ENCODE peak calls at places on chromosomes 11 and 22, in ten cellular contexts. One of them, this sample, is unnamed.

GRCh38 chr11:126341760-126342161 is 13.7 kb upstream of the ST3GAL4 start:
- DNase-seq in MCF 10A: peak
- DNase-seq in natural killer cell: no peak
- DNase-seq in substantia nigra: no peak
- DNase-seq in OCI-LY7: no peak
- DNase-seq in skeletal muscle cell: peak
- DNase-seq in SK-MEL-5: no peak
- DNase-seq in stomach: no peak
- DNase-seq in NB4: peak
- DNase-seq in left cardiac atrium: no peak
- DNase-seq in this sample: peak

GRCh38 chr11:9210922-9211320 is 54.2 kb downstream of the DENND5A start:
- DNase-seq in MCF 10A: peak
- DNase-seq in natural killer cell: no peak
- DNase-seq in substantia nigra: no peak
- DNase-seq in OCI-LY7: no peak
- DNase-seq in skeletal muscle cell: no peak
- DNase-seq in SK-MEL-5: no peak
- DNase-seq in stomach: no peak
- DNase-seq in NB4: no peak
- DNase-seq in left cardiac atrium: no peak
- DNase-seq in this sample: no peak

GRCh38 chr22:42418811-42419243 is 13.4 kb downstream of the NFAM1 start:
- DNase-seq in MCF 10A: peak
- DNase-seq in natural killer cell: no peak
- DNase-seq in substantia nigra: no peak
- DNase-seq in OCI-LY7: no peak
- DNase-seq in skeletal muscle cell: no peak
- DNase-seq in SK-MEL-5: no peak
- DNase-seq in stomach: no peak
- DNase-seq in NB4: peak
- DNase-seq in left cardiac atrium: no peak
- DNase-seq in this sample: no peak

GRCh38 chr11:1567721-1568100 is 4.4 kb downstream of the DUSP8 start:
- DNase-seq in MCF 10A: no peak
- DNase-seq in natural killer cell: no peak
- DNase-seq in substantia nigra: no peak
- DNase-seq in OCI-LY7: no peak
- DNase-seq in skeletal muscle cell: no peak
- DNase-seq in SK-MEL-5: no peak
- DNase-seq in stomach: no peak
- DNase-seq in NB4: no peak
- DNase-seq in left cardiac atrium: no peak
- DNase-seq in this sample: no peak

GRCh38 chr22:45502215-45503070 is at the start of gene FBLN1:
- DNase-seq in MCF 10A: peak
- DNase-seq in natural killer cell: no peak
- DNase-seq in substantia nigra: no peak
- DNase-seq in OCI-LY7: no peak
- DNase-seq in skeletal muscle cell: no peak
- DNase-seq in SK-MEL-5: peak
- DNase-seq in stomach: no peak
- DNase-seq in NB4: peak
- DNase-seq in left cardiac atrium: peak
- DNase-seq in this sample: no peak

GRCh38 chr22:25853078-25853477 is 111.1 kb downstream of the MYO18B start:
- DNase-seq in MCF 10A: peak
- DNase-seq in natural killer cell: no peak
- DNase-seq in substantia nigra: no peak
- DNase-seq in OCI-LY7: no peak
- DNase-seq in skeletal muscle cell: no peak
- DNase-seq in SK-MEL-5: no peak
- DNase-seq in stomach: no peak
- DNase-seq in NB4: peak
- DNase-seq in left cardiac atrium: no peak
- DNase-seq in this sample: no peak

GRCh38 chr22:49810363-49811013 is 17.2 kb downstream of the BRD1 start:
- DNase-seq in MCF 10A: no peak
- DNase-seq in natural killer cell: no peak
- DNase-seq in substantia nigra: no peak
- DNase-seq in OCI-LY7: no peak
- DNase-seq in skeletal muscle cell: no peak
- DNase-seq in SK-MEL-5: no peak
- DNase-seq in stomach: no peak
- DNase-seq in NB4: no peak
- DNase-seq in left cardiac atrium: no peak
- DNase-seq in this sample: no peak

GRCh38 chr11:126347751-126348628 is 7.5 kb upstream of the ST3GAL4 start:
- DNase-seq in MCF 10A: no peak
- DNase-seq in natural killer cell: no peak
- DNase-seq in substantia nigra: no peak
- DNase-seq in OCI-LY7: no peak
- DNase-seq in skeletal muscle cell: no peak
- DNase-seq in SK-MEL-5: no peak
- DNase-seq in stomach: no peak
- DNase-seq in NB4: peak
- DNase-seq in left cardiac atrium: no peak
- DNase-seq in this sample: no peak

GRCh38 chr22:20495861-20496681 is 476 bp upstream of the KLHL22 start:
- DNase-seq in MCF 10A: peak
- DNase-seq in natural killer cell: peak
- DNase-seq in substantia nigra: peak
- DNase-seq in OCI-LY7: peak
- DNase-seq in skeletal muscle cell: peak
- DNase-seq in SK-MEL-5: peak
- DNase-seq in stomach: peak
- DNase-seq in NB4: peak
- DNase-seq in left cardiac atrium: peak
- DNase-seq in this sample: peak